ENCODE peak calls at places on chromosomes 5 and 9, in five cellular contexts. W is fibroblast of pulmonary artery, Q is PC-9, M is stomach, H is RWPE2. D is an unnamed sample.

GRCh38 chr9:16561121-16561520 is 309.3 kb downstream of the BNC2 start:
- DNase-seq in W (peak), Q (no peak), M (no peak), H (no peak), D (no peak)

GRCh38 chr9:104775961-104776360 is 12.0 kb downstream of the NIPSNAP3B start:
- DNase-seq in W (no peak), Q (no peak), M (no peak), H (no peak), D (no peak)

GRCh38 chr5:30401479-30402058 is 791.9 kb upstream of the CDH6 start:
- DNase-seq in W (peak), Q (peak), M (peak), H (no peak), D (peak)

GRCh38 chr9:134868751-134869553 is 11.7 kb upstream of the FCN2 start:
- DNase-seq in W (no peak), Q (no peak), M (no peak), H (no peak), D (no peak)

GRCh38 chr5:160213537-160213936 is 15.8 kb upstream of the FABP6 start:
- DNase-seq in W (no peak), Q (no peak), M (no peak), H (no peak), D (no peak)

GRCh38 chr5:78611161-78611605 is 37.4 kb downstream of the LHFPL2 start:
- DNase-seq in W (no peak), Q (no peak), M (no peak), H (no peak), D (no peak)

GRCh38 chr5:9283021-9283420 is 262.9 kb downstream of the SEMA5A start:
- DNase-seq in W (no peak), Q (no peak), M (no peak), H (no peak), D (no peak)

GRCh38 chr5:53512539-53512938 is 32.1 kb downstream of the FST start:
- DNase-seq in W (no peak), Q (no peak), M (no peak), H (no peak), D (no peak)

GRCh38 chr5:114237766-114238165 is 124.1 kb upstream of the KCNN2 start:
- DNase-seq in W (peak), Q (peak), M (no peak), H (no peak), D (no peak)

GRCh38 chr5:52893105-52893504 is 96.0 kb upstream of the ITGA2 start:
- DNase-seq in W (peak), Q (no peak), M (no peak), H (no peak), D (peak)

GRCh38 chr5:67770431-67771025 is 445.0 kb upstream of the PIK3R1 start:
- DNase-seq in W (peak), Q (peak), M (no peak), H (no peak), D (no peak)

GRCh38 chr9:136119259-136120118 is 814 bp upstream of the TMEM250 start:
- DNase-seq in W (peak), Q (peak), M (no peak), H (no peak), D (no peak)

GRCh38 chr9:35070823-35071813 is 1.3 kb downstream of the VCP start:
- DNase-seq in W (peak), Q (no peak), M (peak), H (no peak), D (peak)

GRCh38 chr5:138466058-138466899 is 1.0 kb downstream of the EGR1 start:
- DNase-seq in W (peak), Q (no peak), M (peak), H (no peak), D (no peak)

GRCh38 chr9:95167998-95168397 is 149.5 kb downstream of the FANCC start:
- DNase-seq in W (peak), Q (peak), M (peak), H (no peak), D (peak)

GRCh38 chr9:113649054-113649453 is 185.5 kb downstream of the RGS3 start:
- DNase-seq in W (peak), Q (no peak), M (no peak), H (no peak), D (no peak)

GRCh38 chr9:132804576-132805295 is 73.3 kb downstream of the AK8 start:
- DNase-seq in W (no peak), Q (no peak), M (no peak), H (no peak), D (no peak)

GRCh38 chr5:110716247-110717245 is 9.9 kb downstream of the TMEM232 start:
- DNase-seq in W (no peak), Q (no peak), M (no peak), H (no peak), D (no peak)
- TF ChIP-seq CTCF in W (no peak), Q (peak), M (no peak), H (peak), D (no peak)

DNA sequence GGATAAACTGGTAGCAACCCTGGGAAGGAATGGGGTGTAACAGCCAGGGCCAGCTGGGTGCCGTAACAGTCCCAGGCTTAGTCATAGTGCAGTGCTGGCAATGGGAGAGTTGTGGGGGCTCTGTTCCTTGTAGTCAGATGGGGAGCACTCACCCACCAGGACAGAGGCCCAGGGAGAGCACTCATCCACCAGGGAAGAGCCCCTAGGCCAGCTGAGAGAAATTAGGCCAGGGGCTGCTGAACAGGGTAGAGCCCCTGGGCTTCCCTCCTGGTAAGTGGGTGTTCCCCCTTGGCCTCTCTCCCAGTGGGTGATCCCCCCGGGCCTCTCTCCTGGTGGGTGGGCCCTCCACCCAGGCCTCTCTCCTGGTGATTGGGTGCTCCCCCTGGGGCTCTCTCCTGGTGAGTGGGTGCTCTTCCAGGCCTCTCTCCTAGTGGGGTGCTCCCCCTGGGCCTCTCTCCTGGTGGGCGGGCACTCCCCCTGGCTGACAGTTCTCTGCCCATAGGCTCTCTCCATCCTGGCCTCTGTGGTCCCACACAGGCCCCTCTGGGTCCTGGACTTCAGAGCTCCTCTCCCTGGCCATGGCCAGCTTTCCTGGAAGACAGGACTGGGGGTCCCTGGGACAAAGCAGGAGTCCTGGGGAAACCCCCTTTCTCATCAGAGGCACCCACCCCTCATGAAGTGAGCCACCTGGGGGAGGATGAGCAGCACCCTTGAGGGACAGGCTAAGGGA is 13.4 kb downstream of the FGD3 start:
- DNase-seq in W (no peak), Q (no peak), M (peak), H (no peak), D (no peak)
- H3K4me3 ChIP-seq in W (no peak), Q (no peak), M (no peak), H (no peak), D (no peak)

GRCh38 chr5:150554857-150555256 is 46.9 kb downstream of the NDST1 start:
- DNase-seq in W (no peak), Q (no peak), M (no peak), H (no peak), D (no peak)
- TF ChIP-seq CTCF in W (no peak), Q (no peak), M (no peak), H (no peak), D (no peak)

DNA sequence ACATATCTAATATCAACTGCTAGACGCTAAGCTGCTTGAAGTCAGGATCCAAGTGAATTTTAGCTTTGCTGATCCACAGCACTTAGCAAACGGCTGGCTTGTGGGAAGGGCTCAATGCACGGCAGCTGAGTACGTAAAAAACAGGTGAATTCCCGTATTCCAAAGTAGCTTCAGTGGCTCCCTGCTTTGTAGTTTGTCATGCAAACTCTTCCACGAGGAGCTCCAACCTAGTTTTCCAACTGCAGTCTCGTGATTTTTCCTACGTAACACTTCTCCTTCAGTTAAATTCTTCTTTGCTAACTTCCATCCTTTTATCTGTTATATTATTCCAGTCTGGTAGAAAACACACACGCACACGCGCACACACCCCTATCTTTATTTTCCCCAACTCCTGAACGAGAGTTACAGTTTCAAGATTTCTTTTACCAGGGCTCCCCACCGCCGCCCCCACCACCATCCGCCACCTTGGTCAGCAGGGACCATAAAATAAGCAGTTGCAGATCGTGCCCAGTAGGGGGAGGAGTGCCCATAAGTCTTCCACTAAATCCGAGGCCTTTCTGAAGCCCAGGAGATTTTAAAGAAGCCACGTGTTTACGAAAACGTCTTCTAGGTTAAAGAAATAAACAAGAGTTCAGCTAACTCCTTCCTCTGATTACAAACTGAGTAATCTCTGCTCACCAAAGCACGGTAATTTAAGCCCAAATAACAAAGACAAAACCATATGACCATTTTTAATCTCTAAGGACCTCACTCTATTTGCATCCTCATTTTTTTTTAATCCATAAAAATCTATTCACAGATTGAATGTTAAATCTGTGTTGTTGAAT is 34.8 kb upstream of the TRIO start:
- DNase-seq in W (peak), Q (peak), M (peak), H (no peak), D (peak)
- H3K4me3 ChIP-seq in W (no peak), Q (no peak), M (peak), H (no peak), D (no peak)